ENCODE peak calls at places on chromosomes 12 and 14, in six cellular contexts. V is uterus; B is NCI-H1105; O is AG10803; A is RKO; G is stimulated activated CD4-positive, alpha-beta T cell treated with anti-CD3 and anti-CD28 coated beads, Interleukin-2, amount 100 ng/mL, for 4 hours. M is an unnamed sample.

GRCh38 chr12:76679778-76680177 is 84.1 kb upstream of the ZDHHC17 start:
- DNase-seq in V (no peak), B (no peak), O (no peak), A (no peak), G (no peak), M (no peak)

GRCh38 chr14:87615822-87616679 is 376.9 kb downstream of the GALC start:
- DNase-seq in V (peak), B (peak), O (peak), A (peak), G (no peak), M (peak)

GRCh38 chr14:45251912-45252311 is 1.1 kb downstream of the MIS18BP1 start:
- DNase-seq in V (no peak), B (no peak), O (peak), A (peak), G (no peak), M (peak)

GRCh38 chr14:102941419-102942011 is 19.1 kb downstream of the AMN start:
- DNase-seq in V (no peak), B (no peak), O (no peak), A (no peak), G (no peak), M (peak)

GRCh38 chr12:3315201-3315661 is 175.8 kb upstream of the PRMT8 start:
- DNase-seq in V (peak), B (peak), O (peak), A (no peak), G (no peak), M (no peak)

GRCh38 chr14:36625014-36625413 is 36.6 kb upstream of the PAX9 start:
- DNase-seq in V (no peak), B (no peak), O (no peak), A (no peak), G (no peak), M (no peak)

GRCh38 chr14:94361682-94362081 is 26.7 kb downstream of the SERPINA1 start:
- DNase-seq in V (no peak), B (no peak), O (no peak), A (no peak), G (no peak), M (no peak)

GRCh38 chr12:56098592-56098991 is 5.8 kb upstream of the PA2G4 start:
- DNase-seq in V (no peak), B (no peak), O (no peak), A (no peak), G (no peak), M (no peak)

GRCh38 chr12:108732489-108732888 is 1.2 kb upstream of the CORO1C start:
- DNase-seq in V (no peak), B (no peak), O (no peak), A (no peak), G (no peak), M (no peak)

GRCh38 chr12:29783773-29784666 is at the start of gene TMTC1:
- DNase-seq in V (peak), B (peak), O (peak), A (no peak), G (no peak), M (no peak)

GRCh38 chr12:16349132-16349463 is 1.7 kb downstream of the MGST1 start:
- DNase-seq in V (peak), B (no peak), O (peak), A (peak), G (no peak), M (peak)

GRCh38 chr14:49896956-49897355 is 4.1 kb downstream of the ARF6 start:
- DNase-seq in V (no peak), B (no peak), O (no peak), A (peak), G (no peak), M (no peak)

GRCh38 chr12:24661657-24662096 is 287.2 kb downstream of the BCAT1 start:
- DNase-seq in V (no peak), B (no peak), O (peak), A (no peak), G (no peak), M (no peak)

GRCh38 chr12:132140918-132141841 is 2.9 kb downstream of the DDX51 start:
- DNase-seq in V (peak), B (no peak), O (no peak), A (no peak), G (no peak), M (no peak)

GRCh38 chr14:32560213-32560857 is 231.2 kb downstream of the AKAP6 start:
- DNase-seq in V (peak), B (peak), O (peak), A (peak), G (peak), M (peak)

GRCh38 chr12:62292761-62293446 is 32.7 kb downstream of the USP15 start:
- DNase-seq in V (no peak), B (no peak), O (no peak), A (no peak), G (no peak), M (no peak)

GRCh38 chr12:115871714-115872113 is 405.8 kb downstream of the MED13L start:
- DNase-seq in V (no peak), B (peak), O (peak), A (peak), G (no peak), M (peak)

GRCh38 chr12:51265024-51265423 is 5.2 kb downstream of the SMAGP start:
- DNase-seq in V (no peak), B (no peak), O (no peak), A (no peak), G (no peak), M (no peak)

GRCh38 chr12:113131556-113131955 is 4.0 kb downstream of the RASAL1 start:
- DNase-seq in V (no peak), B (no peak), O (no peak), A (peak), G (no peak), M (no peak)

GRCh38 chr12:9380650-9381049 is 172.5 kb upstream of the PZP start:
- DNase-seq in V (no peak), B (no peak), O (no peak), A (no peak), G (no peak), M (no peak)

GRCh38 chr14:60734465-60735242 is at the start of gene MNAT1:
- DNase-seq in V (peak), B (peak), O (peak), A (peak), G (peak), M (peak)

GRCh38 chr12:124385219-124385969 is 90.5 kb downstream of the RFLNA start:
- DNase-seq in V (peak), B (no peak), O (peak), A (no peak), G (no peak), M (no peak)

GRCh38 chr14:98694541-98694940 is 577.5 kb downstream of the BCL11B start:
- DNase-seq in V (no peak), B (no peak), O (no peak), A (no peak), G (no peak), M (no peak)

GRCh38 chr14:64423987-64424386 is 35.8 kb downstream of the MTHFD1 start:
- DNase-seq in V (no peak), B (no peak), O (no peak), A (no peak), G (no peak), M (no peak)

GRCh38 chr14:95876769-95877490 is at the start of gene TUNAR:
- DNase-seq in V (no peak), B (peak), O (no peak), A (no peak), G (no peak), M (no peak)

GRCh38 chr14:28242895-28243294 is 523.7 kb upstream of the FOXG1 start:
- DNase-seq in V (no peak), B (no peak), O (no peak), A (no peak), G (no peak), M (no peak)